ENCODE peak calls at places on chromosomes 16 and 17, in six cellular contexts. R, Q, K, O, I and Z are unnamed samples.

GRCh38 chr17:12958786-12959185 is 59.0 kb downstream of the ELAC2 start:
- DNase-seq in R (no peak), Q (no peak), K (no peak), O (no peak), I (no peak), Z (no peak)

GRCh38 chr16:63745456-63745855 is 1376.4 kb downstream of the CDH11 start:
- DNase-seq in R (no peak), Q (no peak), K (no peak), O (no peak), I (no peak), Z (no peak)

GRCh38 chr16:12159028-12159427 is 182.5 kb downstream of the SNX29 start:
- DNase-seq in R (no peak), Q (no peak), K (no peak), O (no peak), I (no peak), Z (no peak)

GRCh38 chr17:42233148-42233547 is 38.9 kb upstream of the GHDC start:
- DNase-seq in R (no peak), Q (no peak), K (no peak), O (no peak), I (no peak), Z (no peak)

GRCh38 chr16:1273816-1274215 is 17.9 kb downstream of the TPSD1 start:
- DNase-seq in R (no peak), Q (no peak), K (no peak), O (no peak), I (no peak), Z (no peak)

GRCh38 chr16:89971495-89972243 is 23.1 kb downstream of the DEF8 start:
- DNase-seq in R (no peak), Q (no peak), K (no peak), O (no peak), I (no peak), Z (no peak)

GRCh38 chr17:17379197-17379991 is 76.2 kb downstream of the NT5M start:
- DNase-seq in R (no peak), Q (no peak), K (no peak), O (no peak), I (peak), Z (no peak)

GRCh38 chr17:37856245-37856644 is 68.0 kb upstream of the TBC1D3K start:
- DNase-seq in R (no peak), Q (no peak), K (no peak), O (no peak), I (no peak), Z (no peak)

GRCh38 chr16:87186440-87186839 is 130.8 kb downstream of the C16orf95 start:
- DNase-seq in R (no peak), Q (peak), K (no peak), O (no peak), I (no peak), Z (no peak)

GRCh38 chr17:63356275-63356905 is 89.7 kb downstream of the CYB561 start:
- DNase-seq in R (no peak), Q (peak), K (no peak), O (no peak), I (no peak), Z (no peak)

DNA sequence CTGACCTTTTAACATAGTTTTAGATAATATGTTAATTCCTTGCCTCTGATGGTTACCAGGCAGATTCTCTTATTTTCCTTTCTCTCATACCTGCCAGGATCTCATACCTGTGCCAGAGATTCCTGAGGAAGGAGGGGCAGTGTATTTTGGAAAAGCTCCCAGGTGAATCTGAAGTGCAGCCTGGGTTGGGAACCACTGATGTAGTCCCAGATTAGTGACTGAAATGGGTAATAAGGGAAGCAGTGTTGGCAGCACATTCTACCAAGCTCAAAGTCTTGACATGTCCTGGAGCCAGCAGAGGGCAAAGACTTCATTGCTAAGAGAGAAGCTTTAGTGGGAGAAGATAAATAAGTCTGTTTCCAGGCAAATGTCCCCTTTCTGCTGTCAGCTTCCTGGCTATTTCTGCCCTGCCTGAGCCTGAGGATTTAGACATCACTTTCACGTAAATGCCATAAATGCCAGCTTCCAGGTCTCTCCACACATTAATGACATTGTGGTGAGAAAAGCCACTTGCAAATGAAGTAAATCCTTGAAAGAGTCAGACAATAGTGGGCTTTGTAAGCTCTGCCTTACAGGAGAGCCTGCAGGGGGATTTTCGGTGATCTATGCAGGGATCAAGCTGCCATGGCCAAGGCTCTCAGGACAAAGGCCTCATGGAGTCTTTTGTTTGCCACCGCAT is 40.9 kb upstream of the C16orf78 start:
- DNase-seq in R (no peak), Q (no peak), K (no peak), O (no peak), I (no peak), Z (no peak)
- TF ChIP-seq MYC in R (no peak), Q (no peak), K (no peak), O (no peak), I (no peak), Z (no peak)

GRCh38 chr17:75589919-75590303 is 2.3 kb downstream of the MYO15B start:
- DNase-seq in R (no peak), Q (no peak), K (no peak), O (no peak), I (no peak), Z (no peak)

GRCh38 chr17:75590314-75590761 is 2.7 kb downstream of the MYO15B start:
- DNase-seq in R (no peak), Q (no peak), K (no peak), O (no peak), I (no peak), Z (no peak)

GRCh38 chr17:75587718-75588545 is at the start of gene MYO15B:
- DNase-seq in R (no peak), Q (peak), K (peak), O (no peak), I (no peak), Z (peak)

GRCh38 chr17:75589017-75589918 is 1.7 kb downstream of the MYO15B start:
- DNase-seq in R (peak), Q (peak), K (peak), O (peak), I (peak), Z (peak)

GRCh38 chr17:75588546-75589016 is 981 bp downstream of the MYO15B start:
- DNase-seq in R (no peak), Q (no peak), K (no peak), O (no peak), I (no peak), Z (no peak)
- H3K4me3 ChIP-seq in R (peak), Q (peak), K (peak), O (peak), I (no peak), Z (peak)

DNA sequence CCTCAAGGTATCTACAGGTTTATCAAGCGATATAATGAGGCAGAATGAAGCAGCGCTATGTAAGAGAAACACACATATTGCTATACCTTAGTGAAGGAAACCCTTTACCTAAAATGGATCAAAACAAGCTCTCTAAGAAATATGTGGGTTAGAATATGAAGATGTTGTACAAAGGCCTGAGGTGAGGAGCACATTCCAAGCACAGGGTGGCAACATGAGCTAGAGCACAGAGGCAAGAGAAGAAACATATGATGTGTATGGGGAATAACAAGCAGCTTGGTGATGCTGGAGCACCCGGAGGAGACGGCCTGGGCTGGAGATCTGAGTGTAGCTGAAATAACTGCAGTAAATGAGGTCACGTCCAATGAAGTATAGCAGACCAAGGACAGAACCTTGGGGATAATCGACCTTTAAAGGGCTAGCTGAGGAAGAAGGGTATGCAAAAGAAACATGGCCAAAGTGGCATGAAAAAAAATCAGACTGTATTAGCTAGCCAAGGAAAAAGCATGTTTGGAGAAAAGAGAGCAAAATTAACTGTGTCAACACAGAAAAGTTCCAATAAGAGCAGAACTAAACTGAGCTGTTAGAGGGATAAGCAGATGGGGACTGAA is 44.0 kb downstream of the MARVELD3 start:
- DNase-seq in R (peak), Q (no peak), K (no peak), O (no peak), I (no peak), Z (no peak)
- TF ChIP-seq CTCF in R (no peak), Q (no peak), K (no peak), O (peak), I (peak), Z (no peak)

GRCh38 chr16:23534868-23535860 is 22.0 kb downstream of the EARS2 start:
- DNase-seq in R (no peak), Q (no peak), K (no peak), O (no peak), I (no peak), Z (no peak)

GRCh38 chr16:23539984-23540816 is 16.9 kb downstream of the EARS2 start:
- DNase-seq in R (peak), Q (no peak), K (no peak), O (no peak), I (peak), Z (no peak)

GRCh38 chr16:23535901-23536300 is 21.2 kb downstream of the EARS2 start:
- DNase-seq in R (no peak), Q (no peak), K (no peak), O (no peak), I (no peak), Z (no peak)

GRCh38 chr16:23537390-23537789 is 19.8 kb downstream of the EARS2 start:
- DNase-seq in R (no peak), Q (no peak), K (no peak), O (no peak), I (peak), Z (no peak)

GRCh38 chr16:23538919-23539278 is 18.3 kb downstream of the EARS2 start:
- DNase-seq in R (no peak), Q (no peak), K (no peak), O (no peak), I (no peak), Z (no peak)
- TF ChIP-seq MYC in R (no peak), Q (no peak), K (no peak), O (no peak), I (no peak), Z (no peak)